ENCODE peak calls at places on chromosomes 13 and 19, in six cellular contexts. P is NCI-H748 treated with DMSO at 0.1 percent for 48 hours; L is ACHN; B is left lung; N is stimulated activated CD4-positive, alpha-beta T cell treated with anti-CD3 and anti-CD28 coated beads, Interleukin-4, amount 100 ng/mL, for 1 hour; C is IMR-90. S is an unnamed sample.

GRCh38 chr19:2260341-2260751 is 4.1 kb upstream of the JSRP1 start:
- DNase-seq in P (no peak), N (no peak), L (no peak), B (no peak), C (no peak), S (peak; percentile 72)

GRCh38 chr13:30186644-30187431 is 120.5 kb downstream of the KATNAL1 start:
- DNase-seq in N (no peak), B (no peak), P (peak; percentile 98), L (no peak), C (peak; percentile 7), S (no peak)

GRCh38 chr19:51884713-51885112 is 3.0 kb downstream of the ZNF577 start:
- DNase-seq in L (no peak), B (no peak), N (no peak), P (no peak), C (no peak), S (no peak)

GRCh38 chr13:100130092-100130491 is 41.2 kb downstream of the PCCA start:
- DNase-seq in B (no peak), C (no peak), N (no peak), P (no peak), L (no peak), S (peak; percentile 73)

GRCh38 chr13:88294368-88294767 is 623.2 kb downstream of the SLITRK5 start:
- DNase-seq in L (no peak), B (no peak), N (no peak), C (no peak), P (peak; percentile 71), S (no peak)

GRCh38 chr13:33087790-33088189 is 71.6 kb downstream of the KL start:
- DNase-seq in N (no peak), C (no peak), P (no peak), B (no peak), L (no peak), S (no peak)

GRCh38 chr19:45254044-45254531 is 3.0 kb downstream of the MARK4 start:
- DNase-seq in C (no peak), L (no peak), B (no peak), N (peak; percentile 15), P (no peak), S (no peak)

GRCh38 chr19:2240881-2241760 is 4.5 kb downstream of the SF3A2 start:
- DNase-seq in B (peak; percentile 57), N (no peak), L (no peak), C (no peak), P (no peak), S (peak; percentile 34)

GRCh38 chr19:36526581-36526980 is 1.5 kb downstream of the ZNF260 start:
- DNase-seq in C (no peak), B (no peak), L (no peak), N (no peak), P (no peak), S (no peak)

GRCh38 chr19:18904334-18905057 is 8.5 kb upstream of the CERS1 start:
- DNase-seq in C (no peak), N (no peak), P (no peak), B (no peak), L (no peak), S (no peak)

GRCh38 chr19:14347999-14348889 is 33.0 kb upstream of the ADGRE5 start:
- DNase-seq in L (peak; percentile 37), N (peak; percentile 67), C (no peak), B (peak; percentile 69), P (no peak), S (peak; percentile 76)

GRCh38 chr19:57269515-57270250 is 10.6 kb upstream of the ZNF460 start:
- DNase-seq in N (no peak), C (peak; percentile 96), B (no peak), P (no peak), L (no peak), S (peak; percentile 61)

GRCh38 chr19:13507053-13507611 is 853 bp upstream of the CACNA1A start:
- DNase-seq in N (no peak), B (no peak), C (peak; percentile 56), P (no peak), L (peak; percentile 13), S (no peak)

GRCh38 chr13:86445584-86446140 is 646.4 kb upstream of the SLITRK6 start:
- DNase-seq in B (no peak), P (no peak), C (no peak), N (no peak), L (no peak), S (no peak)

GRCh38 chr13:113809934-113810333 is 50.9 kb downstream of the TMEM255B start:
- DNase-seq in B (no peak), L (no peak), N (no peak), P (no peak), C (no peak), S (no peak)

GRCh38 chr19:27794444-27795042 is 1418.4 kb downstream of the UQCRFS1 start:
- DNase-seq in L (peak; percentile 52), N (no peak), C (peak; percentile 47), P (peak; percentile 37), B (no peak), S (peak; percentile 58)

GRCh38 chr19:12913871-12914690 is 5.0 kb downstream of the SYCE2 start:
- DNase-seq in P (no peak), C (no peak), B (no peak), L (no peak), N (peak; percentile 22), S (no peak)

GRCh38 chr13:109922518-109922917 is 136.1 kb upstream of the IRS2 start:
- DNase-seq in B (no peak), N (no peak), C (peak; percentile 44), P (no peak), L (no peak), S (no peak)

GRCh38 chr13:30905932-30906383 is at the start of gene MEDAG:
- DNase-seq in B (peak; percentile 47), C (peak; percentile 57), L (no peak), N (no peak), P (no peak), S (peak; percentile 90)

GRCh38 chr13:108925070-108925469 is 295.7 kb downstream of the MYO16 start:
- DNase-seq in C (no peak), B (no peak), N (no peak), L (no peak), P (no peak), S (no peak)

GRCh38 chr19:44737238-44738160 is 11.0 kb upstream of the BCL3 start:
- DNase-seq in B (no peak), N (no peak), C (peak; percentile 55), P (no peak), L (no peak), S (no peak)

GRCh38 chr13:103161476-103161875 is 95.3 kb upstream of the SLC10A2 start:
- DNase-seq in C (no peak), B (no peak), N (no peak), L (no peak), P (no peak), S (no peak)

GRCh38 chr19:42301646-42302204 is at the start of gene PRR19:
- DNase-seq in N (peak; percentile 29), C (no peak), P (no peak), B (no peak), L (no peak), S (no peak)

GRCh38 chr19:11530432-11530831 is 1.5 kb upstream of the ECSIT start:
- DNase-seq in P (peak; percentile 20), C (peak; percentile 78), N (peak; percentile 46), B (peak; percentile 67), L (peak; percentile 95), S (peak; percentile 87)

GRCh38 chr19:16383584-16384161 is 59.0 kb downstream of the KLF2 start:
- DNase-seq in C (no peak), L (no peak), P (no peak), N (no peak), B (no peak), S (no peak)

GRCh38 chr19:2271516-2272103 is 10.4 kb downstream of the PEAK3 start:
- DNase-seq in B (no peak), N (no peak), C (peak; percentile 75), P (no peak), L (peak; percentile 62), S (no peak)

GRCh38 chr13:76871332-76871945 is 14.8 kb downstream of the KCTD12 start:
- DNase-seq in B (no peak), N (no peak), P (no peak), L (no peak), C (no peak), S (no peak)

GRCh38 chr13:26996965-26997752 is 174.5 kb downstream of the USP12 start:
- DNase-seq in L (no peak), C (no peak), N (no peak), P (no peak), B (no peak), S (no peak)

GRCh38 chr13:20168396-20168795 is 7.5 kb upstream of the GJA3 start:
- DNase-seq in L (no peak), C (no peak), P (no peak), N (no peak), B (no peak), S (peak; percentile 51)

S was measured in lung microvascular endothelial cell.